ENCODE peak calls at places on chromosomes 3 and 15, in eight cellular contexts. M is sigmoid colon; K is iPS DF 19.7; A is NCI-H1694 treated with DMSO at 0.1 percent for 48 hours; W is HFFc6; C is testis; N is Caki2; T is effector CD4-positive, alpha-beta T cell. R is an unnamed sample.

GRCh38 chr15:69094124-69095030 is 66.1 kb upstream of the GLCE start:
- DNase-seq in K (no peak), M (no peak), A (peak), T (no peak), W (no peak), C (no peak), N (no peak), R (no peak)

GRCh38 chr15:36810656-36811449 is 231.4 kb downstream of the CDIN1 start:
- DNase-seq in K (no peak), M (no peak), N (no peak), A (peak), W (no peak), T (no peak), C (no peak), R (no peak)

GRCh38 chr15:87209891-87210649 is 1046.5 kb downstream of the NTRK3 start:
- DNase-seq in A (no peak), C (no peak), N (no peak), M (no peak), K (no peak), W (peak), T (no peak), R (no peak)

GRCh38 chr3:167829057-167829456 is 93.5 kb downstream of the SERPINI1 start:
- DNase-seq in A (no peak), T (no peak), C (no peak), M (no peak), K (no peak), N (no peak), W (no peak), R (no peak)

GRCh38 chr15:80127911-80128310 is 24.9 kb upstream of the FAH start:
- DNase-seq in N (no peak), A (no peak), K (no peak), M (no peak), C (no peak), W (peak), T (no peak), R (no peak)

GRCh38 chr15:78272326-78272725 is 8.0 kb downstream of the DNAJA4 start:
- DNase-seq in C (no peak), A (no peak), T (no peak), W (no peak), K (no peak), N (no peak), M (no peak), R (no peak)

GRCh38 chr3:14304101-14305045 is 98.0 kb upstream of the SLC6A6 start:
- DNase-seq in A (no peak), N (no peak), C (no peak), M (no peak), T (no peak), W (no peak), K (no peak), R (no peak)

GRCh38 chr3:105323274-105323599 is 43.5 kb upstream of the ALCAM start:
- DNase-seq in T (no peak), W (no peak), K (no peak), A (no peak), N (no peak), C (no peak), M (no peak), R (no peak)

GRCh38 chr3:64815195-64815627 is 127.4 kb upstream of the ADAMTS9 start:
- DNase-seq in N (peak), K (no peak), W (no peak), M (no peak), T (no peak), A (no peak), C (no peak), R (no peak)

GRCh38 chr3:34387831-34388564 is 589.6 kb downstream of the PDCD6IP start:
- DNase-seq in M (no peak), K (no peak), N (no peak), C (no peak), A (peak), T (no peak), W (no peak), R (no peak)

GRCh38 chr3:171862993-171863521 is 19.9 kb downstream of the TMEM212 start:
- DNase-seq in M (no peak), K (no peak), N (no peak), A (no peak), C (peak), W (no peak), T (no peak), R (no peak)

GRCh38 chr3:73294532-73294931 is 233.1 kb downstream of the EBLN2 start:
- DNase-seq in A (no peak), M (no peak), N (no peak), C (no peak), T (no peak), W (no peak), K (no peak), R (no peak)

GRCh38 chr3:38067508-38068233 is 28.7 kb downstream of the DLEC1 start:
- DNase-seq in K (no peak), N (no peak), M (no peak), T (no peak), A (no peak), W (peak), C (no peak), R (no peak)

GRCh38 chr3:72977060-72977459 is 19.6 kb upstream of the PPP4R2 start:
- DNase-seq in N (no peak), A (no peak), C (no peak), T (no peak), W (no peak), K (no peak), M (no peak), R (no peak)

GRCh38 chr3:126394179-126394976 is at the start of gene CFAP100:
- DNase-seq in C (peak), M (peak), K (peak), N (no peak), T (no peak), W (no peak), A (no peak), R (peak)

GRCh38 chr3:123818324-123818920 is 65.7 kb downstream of the MYLK start:
- DNase-seq in A (no peak), T (no peak), K (no peak), W (peak), M (no peak), C (no peak), N (no peak), R (no peak)

GRCh38 chr3:102181202-102181920 is 253.5 kb upstream of the ZPLD1 start:
- DNase-seq in M (no peak), A (no peak), W (peak), T (no peak), N (no peak), C (no peak), K (no peak), R (no peak)

R was measured in NCI-H1105.